ENCODE peak calls at places on chromosomes 7 and 10, in seven cellular contexts. U, A, G, S, X, L and B are unnamed samples.

GRCh38 chr7:100516135-100516812 is 22.7 kb upstream of the AGFG2 start:
- DNase-seq in U (peak; percentile 64), A (peak; percentile 95), G (no peak), S (peak; percentile 58), X (no peak), L (peak; percentile 96), B (peak; percentile 84)

GRCh38 chr10:122078965-122079401 is 90.0 kb downstream of the TACC2 start:
- DNase-seq in U (no peak), A (peak; percentile 62), G (no peak), S (no peak), X (no peak), L (peak; percentile 12), B (no peak)

GRCh38 chr10:114212153-114212552 is 26.9 kb upstream of the VWA2 start:
- DNase-seq in U (no peak), A (no peak), G (no peak), S (no peak), X (no peak), L (no peak), B (no peak)

GRCh38 chr7:14637968-14638367 is 264.6 kb downstream of the DGKB start:
- DNase-seq in U (no peak), A (peak; percentile 9), G (no peak), S (no peak), X (no peak), L (peak; percentile 11), B (no peak)

GRCh38 chr7:100509213-100509612 is 25.5 kb downstream of the NYAP1 start:
- DNase-seq in U (peak; percentile 78), A (peak; percentile 71), G (no peak), S (peak; percentile 76), X (peak; percentile 83), L (peak; percentile 83), B (peak; percentile 42)

GRCh38 chr10:62691331-62691730 is 113.2 kb upstream of the ADO start:
- DNase-seq in U (no peak), A (no peak), G (no peak), S (no peak), X (no peak), L (no peak), B (no peak)

GRCh38 chr7:56045796-56046195 is 5.4 kb downstream of the PSPH start:
- DNase-seq in U (no peak), A (no peak), G (no peak), S (no peak), X (no peak), L (no peak), B (no peak)

GRCh38 chr10:32377458-32378370 is 30.8 kb upstream of the EPC1 start:
- DNase-seq in U (no peak), A (peak; percentile 64), G (no peak), S (no peak), X (no peak), L (peak; percentile 56), B (no peak)

GRCh38 chr10:36171546-36171945 is 529.5 kb upstream of the FZD8 start:
- DNase-seq in U (no peak), A (no peak), G (no peak), S (no peak), X (no peak), L (no peak), B (no peak)

GRCh38 chr7:151820486-151821105 is 56.3 kb downstream of the PRKAG2 start:
- DNase-seq in U (no peak), A (no peak), G (no peak), S (no peak), X (no peak), L (no peak), B (no peak)

GRCh38 chr7:116525298-116525912 is 569 bp downstream of the CAV1 start:
- DNase-seq in U (no peak), A (no peak), G (no peak), S (no peak), X (peak; percentile 83), L (no peak), B (no peak)

GRCh38 chr10:90937645-90938258 is 16.9 kb upstream of the ANKRD1 start:
- DNase-seq in U (no peak), A (no peak), G (no peak), S (no peak), X (no peak), L (no peak), B (no peak)

GRCh38 chr7:142188846-142189245 is 69.0 kb downstream of the PRSS58 start:
- DNase-seq in U (no peak), A (no peak), G (peak; percentile 7), S (no peak), X (no peak), L (peak; percentile 2), B (no peak)

GRCh38 chr10:46539596-46540411 is 16.7 kb downstream of the GPRIN2 start:
- DNase-seq in U (peak; percentile 55), A (peak; percentile 51), G (peak; percentile 90), S (no peak), X (peak; percentile 7), L (no peak), B (no peak)

GRCh38 chr10:59770689-59771088 is 17.4 kb upstream of the MRLN start:
- DNase-seq in U (no peak), A (no peak), G (no peak), S (no peak), X (no peak), L (no peak), B (no peak)

GRCh38 chr10:133307776-133308430 is 769 bp downstream of the TUBGCP2 start:
- DNase-seq in U (no peak), A (peak; percentile 50), G (peak; percentile 61), S (no peak), X (peak; percentile 94), L (peak; percentile 58), B (no peak)

GRCh38 chr7:31027161-31027965 is 24.7 kb upstream of the ADCYAP1R1 start:
- DNase-seq in U (no peak), A (no peak), G (no peak), S (no peak), X (no peak), L (peak; percentile 10), B (no peak)

GRCh38 chr10:108290823-108291222 is 1126.3 kb upstream of the SORCS1 start:
- DNase-seq in U (no peak), A (no peak), G (no peak), S (no peak), X (no peak), L (no peak), B (no peak)

GRCh38 chr10:103506061-103506460 is 12.6 kb downstream of the NEURL1 start:
- DNase-seq in U (no peak), A (no peak), G (no peak), S (no peak), X (no peak), L (no peak), B (no peak)

GRCh38 chr7:123771256-123771655 is 22.5 kb upstream of the WASL start:
- DNase-seq in U (no peak), A (no peak), G (no peak), S (no peak), X (no peak), L (no peak), B (no peak)
- H3K4me3 ChIP-seq in U (no peak overlapping the region), A (no peak overlapping the region), G (no peak overlapping the region), S (no peak overlapping the region), X (no peak overlapping the region), L (no peak overlapping the region), B (no peak overlapping the region)

GRCh38 chr7:51160990-51161615 is 155.5 kb downstream of the COBL start:
- DNase-seq in U (peak; percentile 55), A (peak; percentile 75), G (peak; percentile 38), S (peak; percentile 17), X (peak; percentile 69), L (peak; percentile 78), B (peak; percentile 24)
- TF ChIP-seq CTCF in U (peak; percentile 97), A (peak; percentile 96), G (peak; percentile 95), S (peak; percentile 94), X (peak; percentile 78), L (peak; percentile 97), B (peak; percentile 97)

GRCh38 chr7:120990468-120991118 is 2.1 kb downstream of the CPED1 start:
- DNase-seq in U (no peak), A (peak; percentile 56), G (no peak), S (no peak), X (no peak), L (no peak), B (no peak)

GRCh38 chr7:120992272-120993010 is 3.9 kb downstream of the CPED1 start:
- DNase-seq in U (no peak), A (no peak), G (no peak), S (no peak), X (no peak), L (no peak), B (no peak)

GRCh38 chr7:120991133-120991532 is 2.6 kb downstream of the CPED1 start:
- DNase-seq in U (no peak), A (no peak), G (no peak), S (no peak), X (no peak), L (no peak), B (no peak)

GRCh38 chr7:120993011-120993574 is 4.6 kb downstream of the CPED1 start:
- DNase-seq in U (no peak), A (peak; percentile 41), G (no peak), S (no peak), X (no peak), L (peak; percentile 71), B (no peak)

GRCh38 chr7:120991570-120991969 is 3.1 kb downstream of the CPED1 start:
- DNase-seq in U (no peak), A (peak; percentile 81), G (no peak), S (no peak), X (no peak), L (peak; percentile 74), B (no peak)
- H3K4me3 ChIP-seq in U (peak overlapping the region; percentile 76), A (peak overlapping the region; percentile 74), G (no peak overlapping the region), S (peak overlapping the region; percentile 63), X (no peak overlapping the region), L (peak overlapping the region; percentile 70), B (peak overlapping the region; percentile 12)

DNA sequence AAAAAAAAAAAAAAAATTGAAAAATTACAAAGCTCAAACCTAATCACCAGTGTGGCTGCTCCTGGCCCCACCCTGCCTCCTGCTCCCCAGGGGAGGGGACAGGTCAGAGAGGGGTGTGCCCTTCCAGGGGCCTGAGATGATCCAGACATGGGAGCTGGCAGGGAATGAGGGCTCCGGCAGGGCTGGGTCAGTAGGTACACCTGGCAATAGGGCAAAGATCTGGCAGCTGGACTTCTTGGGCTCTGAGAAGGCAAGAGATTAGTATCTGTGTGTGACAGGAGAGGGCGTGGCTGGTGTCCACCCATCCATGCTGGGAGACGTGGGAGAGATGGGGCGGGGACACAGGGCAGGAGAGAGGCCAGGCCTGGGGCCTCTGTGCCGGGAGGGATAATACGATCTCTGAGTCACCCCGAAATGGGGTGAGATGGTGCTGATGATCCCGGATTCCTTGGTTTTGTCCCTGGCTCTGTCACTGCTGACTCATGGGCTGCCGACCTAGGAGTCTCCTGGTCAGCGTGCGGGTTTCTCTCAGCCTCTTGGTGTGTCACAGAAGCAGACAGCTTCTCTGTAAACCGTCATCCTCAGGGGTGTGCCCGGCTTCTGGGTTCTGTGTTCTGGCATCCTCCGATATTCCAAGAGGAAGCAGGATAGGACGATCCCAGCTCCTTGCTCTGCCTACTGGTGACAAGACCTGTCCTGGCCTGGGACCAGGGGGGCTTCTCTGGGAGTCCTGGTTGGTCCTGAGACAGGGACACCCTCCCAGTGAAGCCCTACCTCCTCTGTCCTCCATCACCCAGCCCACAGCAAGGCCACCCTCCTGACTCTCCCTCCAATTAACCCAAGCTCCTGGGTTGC is 8.2 kb upstream of the CLDN4 start:
- DNase-seq in U (peak; percentile 54), A (peak; percentile 94), G (peak; percentile 98), S (peak; percentile 77), X (peak; percentile 62), L (peak; percentile 100), B (peak; percentile 82)
- TF ChIP-seq CTCF in U (no peak), A (no peak), G (no peak), S (no peak), X (no peak), L (no peak), B (no peak)

GRCh38 chr10:130108934-130109604 is 1.6 kb downstream of the C10orf143 start:
- DNase-seq in U (no peak), A (no peak), G (no peak), S (no peak), X (no peak), L (no peak), B (no peak)
- H3K4me3 ChIP-seq in U (peak overlapping the region; percentile 97), A (peak overlapping the region; percentile 94), G (peak overlapping the region; percentile 78), S (peak overlapping the region; percentile 96), X (peak overlapping the region; percentile 69), L (peak overlapping the region; percentile 74), B (peak overlapping the region; percentile 82)

GRCh38 chr7:126790763-126791162 is 462.0 kb downstream of the GRM8 start:
- DNase-seq in U (no peak), A (no peak), G (no peak), S (no peak), X (no peak), L (no peak), B (no peak)
- TF ChIP-seq CTCF in U (no peak), A (no peak), G (no peak), S (no peak), X (no peak), L (no peak), B (no peak)